ENCODE peak calls at places on chromosomes 12 and 14, in ten cellular contexts. J, M, T, Y, E, G, P, F, D and K are unnamed samples.

GRCh38 chr14:96399405-96399804 is 7.5 kb downstream of the AK7 start:
- DNase-seq in J (no peak), M (no peak), T (no peak), Y (no peak), E (no peak), G (no peak), P (no peak), F (no peak), D (no peak), K (no peak)

GRCh38 chr12:107844312-107844921 is 69.9 kb downstream of the ASCL4 start:
- DNase-seq in J (no peak), M (no peak), T (no peak), Y (no peak), E (no peak), G (peak; percentile 12), P (no peak), F (no peak), D (no peak), K (no peak)

GRCh38 chr12:32264995-32265394 is 134.4 kb upstream of the FGD4 start:
- DNase-seq in J (no peak), M (peak; percentile 15), T (peak; percentile 55), Y (no peak), E (no peak), G (peak; percentile 27), P (no peak), F (peak; percentile 55), D (no peak), K (peak; percentile 23)

GRCh38 chr12:93379432-93380308 is 1.9 kb downstream of the NUDT4 start:
- DNase-seq in J (no peak), M (no peak), T (no peak), Y (no peak), E (no peak), G (no peak), P (no peak), F (no peak), D (no peak), K (no peak)

GRCh38 chr12:46160081-46160980 is 108.5 kb downstream of the SLC38A1 start:
- DNase-seq in J (no peak), M (no peak), T (no peak), Y (no peak), E (peak; percentile 77), G (no peak), P (no peak), F (no peak), D (no peak), K (peak; percentile 96)

GRCh38 chr14:67526676-67527459 is 6.2 kb upstream of the PLEKHH1 start:
- DNase-seq in J (peak; percentile 47), M (peak; percentile 45), T (peak; percentile 5), Y (peak; percentile 19), E (peak; percentile 55), G (peak; percentile 53), P (no peak), F (peak; percentile 76), D (no peak), K (peak; percentile 10)

GRCh38 chr12:54689034-54689372 is 40.8 kb upstream of the DCD start:
- DNase-seq in J (no peak), M (no peak), T (no peak), Y (no peak), E (no peak), G (no peak), P (no peak), F (no peak), D (no peak), K (no peak)

GRCh38 chr12:93165384-93165932 is 212.3 kb upstream of the NUDT4 start:
- DNase-seq in J (no peak), M (no peak), T (no peak), Y (no peak), E (no peak), G (no peak), P (no peak), F (no peak), D (no peak), K (no peak)

GRCh38 chr14:22384167-22384549 is 204.9 kb downstream of the DAD1 start:
- DNase-seq in J (no peak), M (no peak), T (no peak), Y (no peak), E (no peak), G (no peak), P (no peak), F (no peak), D (no peak), K (no peak)

GRCh38 chr12:105025890-105026289 is 39.8 kb downstream of the NOPCHAP1 start:
- DNase-seq in J (no peak), M (peak; percentile 75), T (no peak), Y (no peak), E (no peak), G (no peak), P (no peak), F (no peak), D (no peak), K (peak; percentile 56)

GRCh38 chr14:33484264-33484663 is 466.6 kb downstream of the EGLN3 start:
- DNase-seq in J (no peak), M (no peak), T (no peak), Y (no peak), E (no peak), G (no peak), P (no peak), F (no peak), D (no peak), K (no peak)

GRCh38 chr14:50354527-50354926 is 42.2 kb downstream of the CDKL1 start:
- DNase-seq in J (no peak), M (no peak), T (no peak), Y (no peak), E (no peak), G (no peak), P (no peak), F (no peak), D (no peak), K (no peak)

GRCh38 chr12:94445662-94446061 is 14.0 kb downstream of the CEP83 start:
- DNase-seq in J (no peak), M (no peak), T (no peak), Y (no peak), E (peak; percentile 26), G (no peak), P (no peak), F (no peak), D (no peak), K (no peak)

GRCh38 chr12:88057994-88058718 is 29.0 kb upstream of the C12orf50 start:
- DNase-seq in J (no peak), M (no peak), T (no peak), Y (no peak), E (no peak), G (no peak), P (no peak), F (no peak), D (no peak), K (no peak)

DNA sequence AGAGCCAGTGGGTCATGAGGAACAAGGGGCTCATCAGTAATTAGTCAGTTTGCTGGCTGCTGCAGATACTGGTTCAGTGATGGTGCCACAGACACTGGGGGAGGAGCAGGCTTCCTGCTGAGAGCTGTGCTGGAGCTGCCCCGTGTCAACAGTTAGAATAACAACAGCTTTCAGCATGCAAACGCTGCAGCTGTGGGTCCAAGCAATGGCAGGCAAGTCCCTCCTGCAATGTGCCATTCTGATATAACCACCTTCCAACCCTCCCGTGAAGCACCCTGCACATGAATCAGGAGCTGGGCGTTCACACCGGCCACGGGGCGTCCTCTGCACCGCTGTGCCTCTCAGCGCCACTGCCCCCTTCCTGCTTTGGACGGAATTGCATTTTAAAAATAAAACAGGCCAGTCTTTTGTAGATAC is 258.4 kb upstream of the SFSWAP start:
- DNase-seq in J (no peak), M (no peak), T (no peak), Y (no peak), E (no peak), G (peak; percentile 55), P (no peak), F (peak; percentile 47), D (no peak), K (no peak)
- TF ChIP-seq CTCF in J (peak; percentile 50), M (no peak), T (no peak), Y (no peak), E (peak; percentile 5), G (peak; percentile 53), P (no peak), F (peak; percentile 60), D (peak; percentile 29), K (no peak)

DNA sequence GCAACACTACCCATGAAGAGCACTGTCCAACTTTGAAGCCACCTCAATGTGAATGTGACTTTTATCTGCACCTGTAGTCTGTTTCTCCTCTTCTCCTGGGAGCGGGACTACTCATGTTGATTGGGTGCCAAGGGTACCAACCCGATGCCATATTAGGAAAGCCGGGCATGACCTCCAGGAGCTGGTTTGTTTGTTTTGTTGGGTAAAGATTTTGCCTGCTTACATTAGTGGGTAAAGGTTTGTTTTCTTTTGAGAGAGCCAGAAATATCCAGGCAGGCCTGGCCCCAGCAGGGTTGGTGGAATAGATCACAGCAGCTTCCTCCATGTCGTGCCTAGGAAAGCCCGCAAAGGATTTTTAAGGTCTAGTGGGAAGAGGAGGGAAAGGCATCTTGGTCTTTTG is 19.7 kb upstream of the ITPK1 start:
- DNase-seq in J (peak; percentile 67), M (no peak), T (no peak), Y (no peak), E (no peak), G (no peak), P (no peak), F (no peak), D (no peak), K (no peak)
- TF ChIP-seq CTCF in J (no peak), M (no peak), T (no peak), Y (no peak), E (no peak), G (no peak), P (no peak), F (no peak), D (no peak), K (no peak)

GRCh38 chr14:36701144-36701543 is 39.5 kb downstream of the PAX9 start:
- DNase-seq in J (no peak), M (no peak), T (no peak), Y (no peak), E (no peak), G (no peak), P (no peak), F (no peak), D (no peak), K (no peak)
- TF ChIP-seq CTCF in J (no peak), M (no peak), T (no peak), Y (no peak), E (no peak), G (no peak), P (no peak), F (no peak), D (no peak), K (no peak)

DNA sequence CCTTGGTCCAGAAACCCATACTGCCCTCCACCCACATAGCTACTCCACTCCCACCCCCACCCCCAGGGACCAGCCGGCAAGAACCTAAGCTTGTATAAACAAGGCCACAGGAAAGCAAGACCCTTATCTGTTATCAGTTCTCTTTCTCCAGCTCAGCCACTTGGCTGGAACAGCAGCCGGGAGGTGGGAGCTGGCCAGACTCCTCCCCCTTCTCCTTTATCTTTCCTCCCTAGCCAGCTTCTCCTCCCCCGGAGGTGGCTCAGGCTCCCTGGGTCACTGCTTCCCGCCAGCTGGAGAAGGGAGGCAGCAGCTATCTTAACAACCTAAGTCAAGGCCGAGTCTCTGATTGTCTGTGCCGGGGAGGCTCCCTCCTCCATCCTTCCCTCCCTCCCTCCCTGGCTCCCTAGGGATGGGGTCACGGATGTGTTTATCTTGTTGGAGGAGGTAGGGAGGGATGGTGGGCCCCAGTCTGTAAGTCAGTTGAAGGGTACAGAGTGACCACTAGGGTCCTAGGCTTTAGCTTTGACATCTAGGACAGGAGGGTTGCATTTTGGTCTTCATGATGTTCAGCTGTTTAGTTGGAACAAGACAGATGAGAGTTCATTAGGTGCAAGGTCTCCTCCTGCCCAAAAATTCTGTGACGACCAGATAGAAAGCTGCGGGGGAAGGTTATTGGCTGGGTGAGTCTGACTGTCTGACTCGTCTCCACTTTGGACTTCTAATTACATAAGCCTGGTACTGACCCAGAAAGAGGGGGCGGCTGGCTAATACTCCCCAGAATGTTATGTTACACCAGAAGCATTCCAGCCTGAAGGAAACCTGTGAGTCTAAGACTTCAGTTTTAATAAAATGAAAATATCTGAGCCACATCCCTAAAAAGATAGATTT is 29.7 kb downstream of the ZFP36L1 start:
- DNase-seq in J (no peak), M (no peak), T (no peak), Y (no peak), E (no peak), G (no peak), P (peak; percentile 68), F (peak; percentile 55), D (peak; percentile 67), K (no peak)
- TF ChIP-seq CTCF in J (no peak), M (no peak), T (no peak), Y (no peak), E (no peak), G (no peak), P (no peak), F (no peak), D (no peak), K (no peak)